ENCODE peak calls at places on chromosomes 6 and 20, in five cellular contexts. M is PC-3; K is stimulated activated CD4-positive, alpha-beta T cell treated with anti-CD3 and anti-CD28 coated beads, Interleukin-12 subunit alpha, Interleukin-12 subunit beta, amount 100 ng/mL, for 24 hours; X is Daoy; J is activated T-cell treated with anti-CD3 and anti-CD28 coated beads for 4 hours. G is an unnamed sample.
A peak's percentile ranks its signal among the peaks of the same experiment; 100 is the strongest.

GRCh38 chr20:64185276-64185900 is 21.1 kb downstream of the MYT1 start:
- DNase-seq in X (no peak), K (no peak), M (no peak), J (no peak), G (no peak)

GRCh38 chr6:110689275-110689935 is 125.9 kb downstream of the CDK19 start:
- DNase-seq in J (no peak), K (no peak), X (peak; percentile 6), M (peak; percentile 63), G (no peak)

GRCh38 chr6:35214869-35215664 is 1.3 kb downstream of the SCUBE3 start:
- DNase-seq in K (no peak), M (no peak), X (no peak), J (no peak), G (no peak)

GRCh38 chr20:1390552-1391403 is 2.1 kb downstream of the FKBP1A start:
- DNase-seq in K (no peak), X (no peak), M (no peak), J (no peak), G (no peak)

GRCh38 chr6:927157-927556 is 234.2 kb upstream of the EXOC2 start:
- DNase-seq in J (no peak), X (no peak), M (no peak), K (no peak), G (no peak)

GRCh38 chr6:150894935-150895686 is 29.6 kb downstream of the MTHFD1L start:
- DNase-seq in X (peak; percentile 77), M (peak; percentile 29), K (no peak), J (no peak), G (no peak)

GRCh38 chr6:159463440-159463839 is 229.6 kb downstream of the SOD2 start:
- DNase-seq in K (no peak), J (no peak), X (peak; percentile 20), M (no peak), G (peak; percentile 39)

GRCh38 chr6:165721349-165721748 is 58.3 kb upstream of the PDE10A start:
- DNase-seq in K (no peak), X (no peak), J (no peak), M (no peak), G (no peak)

GRCh38 chr6:130525378-130525777 is 159.6 kb downstream of the TMEM200A start:
- DNase-seq in K (no peak), J (no peak), X (no peak), M (no peak), G (no peak)

GRCh38 chr6:84769247-84769646 is 4.8 kb upstream of the TBX18 start:
- DNase-seq in J (no peak), X (peak; percentile 37), M (no peak), K (no peak), G (peak; percentile 57)

GRCh38 chr6:168370310-168370991 is 50.9 kb upstream of the DACT2 start:
- DNase-seq in K (peak; percentile 34), M (peak; percentile 50), X (peak; percentile 86), J (peak; percentile 29), G (peak; percentile 50)

GRCh38 chr20:47215653-47216397 is 140.7 kb downstream of the ZMYND8 start:
- DNase-seq in M (no peak), X (no peak), J (no peak), K (no peak), G (no peak)

GRCh38 chr6:15898693-15899092 is 230.2 kb upstream of the MYLIP start:
- DNase-seq in M (no peak), K (no peak), X (no peak), J (no peak), G (no peak)

GRCh38 chr6:157861814-157862213 is 38.8 kb downstream of the SNX9 start:
- DNase-seq in K (no peak), J (no peak), M (peak; percentile 20), X (peak; percentile 35), G (peak; percentile 79)

G was measured in fibroblast of pulmonary artery.